ENCODE peak calls at places on chromosome 17, in four cellular contexts. Y, O, J and N are unnamed samples.
A peak's percentile ranks its signal among the peaks of the same experiment; 100 is the strongest.

GRCh38 chr17:42287305-42288077 is 807 bp upstream of the STAT5A start:
- DNase-seq in Y (peak; percentile 90), O (no peak), J (peak; percentile 88), N (peak; percentile 39)

GRCh38 chr17:75902406-75902805 is 2.3 kb downstream of the MRPL38 start:
- DNase-seq in Y (no peak), O (no peak), J (no peak), N (no peak)

GRCh38 chr17:10247806-10248334 is 49.5 kb upstream of the GAS7 start:
- DNase-seq in Y (no peak), O (no peak), J (no peak), N (no peak)

GRCh38 chr17:73648974-73649373 is 4.7 kb upstream of the SDK2 start:
- DNase-seq in Y (no peak), O (no peak), J (no peak), N (no peak)

GRCh38 chr17:12463102-12463501 is 202.6 kb upstream of the MYOCD start:
- DNase-seq in Y (no peak), O (peak; percentile 3), J (no peak), N (no peak)

GRCh38 chr17:44309472-44309871 is 1.1 kb downstream of the RUNDC3A start:
- DNase-seq in Y (no peak), O (no peak), J (no peak), N (no peak)

GRCh38 chr17:15914400-15915165 is 30.3 kb upstream of the ADORA2B start:
- DNase-seq in Y (no peak), O (no peak), J (no peak), N (no peak)

GRCh38 chr17:68562736-68563135 is 38.4 kb downstream of the FAM20A start:
- DNase-seq in Y (no peak), O (no peak), J (no peak), N (no peak)

GRCh38 chr17:17520599-17521232 is 24.5 kb upstream of the RASD1 start:
- DNase-seq in Y (no peak), O (no peak), J (peak; percentile 68), N (no peak)

GRCh38 chr17:4295686-4296085 is 31.9 kb upstream of the ANKFY1 start:
- DNase-seq in Y (no peak), O (no peak), J (no peak), N (no peak)

GRCh38 chr17:43341705-43342600 is 56.8 kb upstream of the ARL4D start:
- DNase-seq in Y (no peak), O (no peak), J (no peak), N (no peak)

GRCh38 chr17:16512011-16512410 is 20.0 kb upstream of the LRRC75A start:
- DNase-seq in Y (peak; percentile 2), O (no peak), J (no peak), N (no peak)

GRCh38 chr17:65703891-65704290 is 142.4 kb upstream of the AXIN2 start:
- DNase-seq in Y (no peak), O (no peak), J (no peak), N (no peak)

GRCh38 chr17:76139801-76140660 is 1.0 kb downstream of the FOXJ1 start:
- DNase-seq in Y (no peak), O (no peak), J (peak; percentile 77), N (no peak)

GRCh38 chr17:71649986-71650385 is 470.8 kb upstream of the SOX9 start:
- DNase-seq in Y (no peak), O (no peak), J (no peak), N (no peak)

GRCh38 chr17:5823219-5823618 is 238.9 kb upstream of the NLRP1 start:
- DNase-seq in Y (no peak), O (no peak), J (no peak), N (no peak)

GRCh38 chr17:2416010-2416734 is 15.3 kb upstream of the MNT start:
- DNase-seq in Y (peak; percentile 95), O (peak; percentile 73), J (peak; percentile 92), N (peak; percentile 83)

GRCh38 chr17:15351925-15352324 is 10.5 kb upstream of the TEKT3 start:
- DNase-seq in Y (no peak), O (no peak), J (no peak), N (no peak)

GRCh38 chr17:73342057-73342522 is 30.3 kb upstream of the CDC42EP4 start:
- DNase-seq in Y (peak; percentile 84), O (peak; percentile 21), J (peak; percentile 94), N (no peak)

GRCh38 chr17:76683921-76684745 is 26.6 kb downstream of the MXRA7 start:
- DNase-seq in Y (no peak), O (no peak), J (peak; percentile 66), N (no peak)

GRCh38 chr17:40901981-40902862 is 17.2 kb upstream of the KRT20 start:
- DNase-seq in Y (no peak), O (no peak), J (no peak), N (no peak)

GRCh38 chr17:35943537-35943936 is at the start of gene LYZL6:
- DNase-seq in Y (no peak), O (no peak), J (no peak), N (no peak)

GRCh38 chr17:77068915-77069314 is 71.9 kb upstream of the SEC14L1 start:
- DNase-seq in Y (no peak), O (no peak), J (no peak), N (no peak)

GRCh38 chr17:27546624-27547300 is 84.2 kb upstream of the LGALS9 start:
- DNase-seq in Y (no peak), O (no peak), J (no peak), N (no peak)

GRCh38 chr17:6862822-6863221 is 31.3 kb upstream of the TEKT1 start:
- DNase-seq in Y (no peak), O (no peak), J (no peak), N (no peak)

GRCh38 chr17:4764612-4765011 is 7.1 kb upstream of the TM4SF5 start:
- DNase-seq in Y (no peak), O (no peak), J (no peak), N (no peak)

GRCh38 chr17:35889241-35889640 is 9.1 kb upstream of the CCL5 start:
- DNase-seq in Y (no peak), O (no peak), J (no peak), N (no peak)

GRCh38 chr17:65287040-65287439 is 149.9 kb downstream of the RGS9 start:
- DNase-seq in Y (no peak), O (no peak), J (no peak), N (no peak)

GRCh38 chr17:16150251-16150859 is 65.0 kb downstream of the NCOR1 start:
- DNase-seq in Y (no peak), O (no peak), J (no peak), N (no peak)

GRCh38 chr17:1116602-1117001 is 63.2 kb downstream of the ABR start:
- DNase-seq in Y (no peak), O (no peak), J (no peak), N (no peak)

GRCh38 chr17:19003966-19004600 is 481 bp downstream of the FAM83G start:
- DNase-seq in Y (no peak), O (no peak), J (peak; percentile 85), N (peak; percentile 75)

GRCh38 chr17:29930399-29931010 is 477 bp upstream of the SSH2 start:
- DNase-seq in Y (no peak), O (no peak), J (no peak), N (no peak)

GRCh38 chr17:41578538-41578937 is 6.7 kb upstream of the KRT9 start:
- DNase-seq in Y (no peak), O (no peak), J (no peak), N (no peak)

DNA sequence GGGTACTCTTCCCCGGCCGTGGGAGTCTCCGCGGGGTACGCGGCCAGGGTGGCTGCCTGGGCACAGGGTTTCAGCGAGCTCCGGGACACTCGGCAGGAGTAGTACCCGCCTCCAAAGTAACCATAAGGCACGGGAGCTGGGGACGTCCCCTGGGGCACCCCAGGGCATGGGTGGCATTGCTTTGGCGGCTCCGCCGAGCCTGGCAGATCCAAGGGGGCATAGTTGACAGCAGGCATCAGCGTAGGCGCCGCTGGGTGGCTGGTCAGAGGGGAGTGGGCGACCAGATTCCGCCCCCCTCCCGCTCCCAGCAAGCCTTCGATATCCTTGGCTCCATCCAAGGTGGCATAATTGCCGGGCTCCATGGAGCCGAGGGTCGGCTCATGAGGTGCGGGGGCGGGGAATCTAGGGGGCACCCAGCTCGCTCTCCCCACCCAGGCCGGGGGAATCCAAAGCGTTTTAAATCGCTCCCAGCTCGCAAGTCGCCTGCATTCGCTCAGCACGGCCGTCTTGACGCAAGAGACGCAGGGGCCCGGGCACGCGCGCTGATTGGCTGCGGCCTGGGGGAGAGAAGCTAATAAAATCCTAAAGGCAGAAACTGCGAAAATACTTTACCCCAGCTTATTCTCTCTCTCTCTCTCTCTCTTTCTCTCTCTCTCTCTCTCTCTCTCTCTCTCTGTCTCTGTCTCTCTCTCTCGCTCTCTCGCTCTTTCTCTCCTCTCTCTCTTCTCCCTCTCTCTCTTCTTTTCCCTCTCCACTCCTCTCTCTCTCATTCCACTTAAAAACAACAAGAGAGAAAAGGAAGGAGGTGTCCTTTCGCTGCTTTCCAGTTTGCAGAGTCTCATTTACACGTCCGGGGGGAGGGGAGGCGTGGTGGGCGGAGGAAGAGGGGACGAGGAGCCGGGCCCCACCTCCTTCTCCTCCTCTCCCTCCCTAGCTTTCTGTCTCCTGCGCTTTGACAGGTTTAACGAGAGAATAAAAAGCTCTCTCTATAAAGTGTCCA is at the start of gene HOXB13:
- DNase-seq in Y (no peak), O (no peak), J (no peak), N (no peak)
- H3K27ac ChIP-seq in Y (no peak within 1 kb of the TSS), O (no peak within 1 kb of the TSS), J (no peak within 1 kb of the TSS), N (no peak within 1 kb of the TSS)

DNA sequence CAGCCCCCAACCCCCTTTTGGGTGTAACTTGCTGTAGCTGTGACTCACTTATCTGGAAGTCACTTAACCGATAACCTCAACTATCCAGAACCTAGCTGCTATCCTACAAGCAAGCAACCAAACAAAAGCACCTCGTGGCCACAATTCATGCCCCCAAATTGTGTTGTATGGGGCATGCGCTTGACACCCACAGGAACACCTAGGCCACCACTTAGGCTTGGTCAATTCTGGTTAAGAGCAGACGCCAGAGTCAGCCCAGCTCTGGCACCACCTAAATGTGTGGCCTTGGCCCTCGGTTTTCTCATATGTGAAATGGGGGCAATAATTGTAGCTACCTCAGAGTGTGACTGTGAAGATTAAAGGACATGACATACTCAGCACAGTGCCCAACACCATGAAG is 3.6 kb downstream of the PIK3R5 start:
- DNase-seq in Y (no peak), O (no peak), J (no peak), N (no peak)
- H3K4me1 ChIP-seq in Y (peaks cover 8% of the 10 kb centered on the region), O (no peaks in the 10 kb centered on the region), J (no peaks in the 10 kb centered on the region), N (peaks cover 83% of the 10 kb centered on the region)

DNA sequence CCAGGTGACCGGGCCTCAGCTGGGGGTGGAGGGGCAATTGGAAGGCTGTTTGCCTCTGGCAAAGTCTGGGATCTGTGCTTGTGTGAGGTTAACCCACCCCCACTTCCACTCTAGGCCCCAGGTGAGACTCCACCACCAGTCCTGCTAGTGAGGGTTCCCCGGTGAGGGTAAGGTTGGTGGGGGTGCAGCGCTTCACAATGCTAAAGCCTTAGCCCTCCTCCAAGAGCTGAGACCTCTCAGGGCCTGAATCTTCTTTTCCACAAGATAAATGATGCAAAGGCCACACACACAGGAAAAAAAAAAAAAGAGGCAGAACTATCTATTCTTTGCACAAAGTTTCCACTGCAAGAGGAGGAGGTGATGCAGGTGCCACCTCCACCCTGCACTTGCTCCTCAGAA is 4.1 kb downstream of the CISD3 start:
- DNase-seq in Y (no peak), O (no peak), J (no peak), N (no peak)
- H3K36me3 ChIP-seq in Y (peaks cover 50% of the 10 kb centered on the region), O (peaks cover 29% of the 10 kb centered on the region), J (peaks cover 19% of the 10 kb centered on the region), N (no peaks in the 10 kb centered on the region)

GRCh38 chr17:14294876-14295275 is 6.0 kb upstream of the HS3ST3B1 start:
- DNase-seq in Y (no peak), O (no peak), J (no peak), N (no peak)

DNA sequence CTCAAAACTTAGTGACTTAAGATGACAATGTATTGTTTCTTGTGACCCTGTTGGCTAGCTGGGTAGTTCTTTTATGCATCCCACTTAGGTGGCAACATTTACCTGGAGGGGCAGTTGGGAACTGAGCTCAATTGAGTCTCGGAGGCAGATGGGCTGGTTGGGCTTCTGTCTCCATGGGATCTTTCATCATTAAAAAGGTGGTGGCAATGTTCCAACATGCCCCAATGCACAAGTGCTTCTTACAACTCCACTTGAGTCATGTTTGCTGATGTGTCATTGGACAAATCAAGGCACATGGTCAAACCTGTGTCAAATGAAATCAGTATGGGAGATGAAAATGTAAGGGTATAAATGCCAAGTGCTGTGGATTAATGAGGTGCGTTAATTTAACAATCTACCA is 11.7 kb upstream of the HS3ST3B1 start:
- DNase-seq in Y (no peak), O (no peak), J (no peak), N (no peak)
- H3K27ac ChIP-seq in Y (no peak overlapping the region), O (no peak overlapping the region), J (no peak overlapping the region), N (no peak overlapping the region)